ENCODE peak calls at places on chromosomes 16 and 17, in four cellular contexts. One of them, this sample, is unnamed.

GRCh38 chr17:21059761-21060160 is 16.9 kb upstream of the USP22 start:
- DNase-seq in GM23338: no peak
- DNase-seq in PC-3: peak
- DNase-seq in GM23248: no peak
- DNase-seq in this sample: no peak

GRCh38 chr16:20911361-20911760 is 10.8 kb downstream of the LYRM1 start:
- DNase-seq in GM23338: no peak
- DNase-seq in GM23248: peak
- DNase-seq in PC-3: peak
- DNase-seq in this sample: no peak

GRCh38 chr17:65108152-65108551 is 29.0 kb upstream of the RGS9 start:
- DNase-seq in GM23338: no peak
- DNase-seq in PC-3: no peak
- DNase-seq in GM23248: no peak
- DNase-seq in this sample: no peak

GRCh38 chr17:3582921-3583320 is 25.3 kb upstream of the TRPV3 start:
- DNase-seq in GM23338: no peak
- DNase-seq in GM23248: no peak
- DNase-seq in PC-3: no peak
- DNase-seq in this sample: no peak

GRCh38 chr17:27539794-27540193 is 83.5 kb downstream of the KSR1 start:
- DNase-seq in GM23248: no peak
- DNase-seq in GM23338: no peak
- DNase-seq in PC-3: no peak
- DNase-seq in this sample: no peak

GRCh38 chr16:1058216-1058615 is 14.3 kb upstream of the SSTR5 start:
- DNase-seq in GM23248: no peak
- DNase-seq in GM23338: no peak
- DNase-seq in PC-3: no peak
- DNase-seq in this sample: no peak

GRCh38 chr17:10844667-10845387 is 6.9 kb upstream of the PIRT start:
- DNase-seq in GM23338: peak
- DNase-seq in PC-3: peak
- DNase-seq in GM23248: peak
- DNase-seq in this sample: peak

GRCh38 chr17:75848523-75849303 is 4.5 kb upstream of the UNC13D start:
- DNase-seq in GM23248: peak
- DNase-seq in GM23338: peak
- DNase-seq in PC-3: peak
- DNase-seq in this sample: peak

GRCh38 chr17:82648761-82649474 is 674 bp upstream of the WDR45B start:
- DNase-seq in GM23248: no peak
- DNase-seq in PC-3: peak
- DNase-seq in GM23338: peak
- DNase-seq in this sample: peak

GRCh38 chr16:84503751-84504395 is 586 bp downstream of the MEAK7 start:
- DNase-seq in GM23338: no peak
- DNase-seq in GM23248: peak
- DNase-seq in PC-3: peak
- DNase-seq in this sample: peak

GRCh38 chr17:34579017-34579946 is at the start of gene TMEM132E:
- DNase-seq in GM23338: peak
- DNase-seq in PC-3: no peak
- DNase-seq in GM23248: peak
- DNase-seq in this sample: peak

DNA sequence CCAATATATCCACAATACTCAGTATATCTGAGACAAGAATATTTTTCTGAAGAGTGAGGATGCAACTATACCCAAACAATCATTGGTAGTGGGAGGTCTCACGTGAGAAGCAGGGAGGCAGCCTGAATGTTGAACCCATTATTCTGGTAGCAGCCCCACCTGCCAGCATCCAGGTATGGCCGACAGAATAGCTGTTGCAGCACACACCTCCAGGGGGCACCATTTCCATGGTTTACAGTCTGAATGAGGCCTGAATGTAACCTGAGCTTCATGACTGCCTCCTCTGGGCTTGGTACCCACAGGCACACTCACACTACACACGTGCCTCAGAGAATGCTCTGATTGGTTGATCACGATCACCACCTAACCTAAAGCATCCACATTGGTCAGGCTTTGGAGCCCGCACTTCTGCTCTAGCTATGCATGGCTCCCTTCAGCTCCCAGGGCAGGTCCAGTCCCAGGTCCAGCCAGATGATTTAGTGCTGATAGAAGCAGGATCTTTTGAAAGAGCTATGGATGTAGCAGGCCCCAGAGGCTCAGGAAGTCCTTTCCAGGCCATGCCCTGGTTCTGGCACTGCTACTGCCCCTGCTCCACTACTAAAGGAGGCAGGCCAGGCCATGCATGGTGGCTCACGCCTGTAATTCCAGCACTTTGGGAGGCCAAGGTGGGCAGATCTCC is 11.0 kb upstream of the CBFB start:
- DNase-seq in GM23248: peak
- DNase-seq in PC-3: peak
- DNase-seq in GM23338: peak
- DNase-seq in this sample: peak
- TF ChIP-seq EZH2phosphoT487 in GM23248: no peak
- TF ChIP-seq EZH2phosphoT487 in PC-3: no peak
- TF ChIP-seq EZH2phosphoT487 in GM23338: no peak
- TF ChIP-seq EZH2phosphoT487 in this sample: no peak

DNA sequence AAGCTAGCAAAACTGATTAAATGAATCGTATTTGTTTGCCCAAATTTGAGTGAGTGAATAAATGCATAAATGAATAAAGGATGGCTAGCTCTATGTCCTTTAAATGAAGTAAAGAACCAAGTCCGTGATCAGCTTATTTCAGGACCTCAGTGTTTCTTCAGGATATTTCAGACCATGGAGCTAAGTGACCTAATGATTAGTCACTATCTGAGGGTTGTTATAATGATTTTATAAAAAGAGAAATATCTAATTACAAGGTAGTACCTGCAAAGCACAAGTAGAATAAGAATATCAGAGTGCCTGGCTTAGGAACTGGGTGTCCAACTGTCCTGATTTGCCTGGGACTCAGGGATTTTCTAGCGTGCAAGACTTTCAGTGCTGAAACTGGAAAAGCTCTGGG is 12.5 kb downstream of the KCNJ2 start:
- DNase-seq in GM23248: peak
- DNase-seq in GM23338: no peak
- DNase-seq in PC-3: peak
- DNase-seq in this sample: no peak
- TF ChIP-seq EZH2phosphoT487 in GM23248: no peak
- TF ChIP-seq EZH2phosphoT487 in GM23338: no peak
- TF ChIP-seq EZH2phosphoT487 in PC-3: no peak
- TF ChIP-seq EZH2phosphoT487 in this sample: no peak

GRCh38 chr17:1710807-1711553 is 803 bp upstream of the TLCD2 start:
- DNase-seq in GM23248: peak
- DNase-seq in GM23338: peak
- DNase-seq in PC-3: peak
- DNase-seq in this sample: peak

GRCh38 chr17:1712271-1712670 is 2.1 kb upstream of the TLCD2 start:
- DNase-seq in GM23338: no peak
- DNase-seq in PC-3: no peak
- DNase-seq in GM23248: no peak
- DNase-seq in this sample: no peak

GRCh38 chr17:1709971-1710806 is at the start of gene TLCD2:
- DNase-seq in PC-3: peak
- DNase-seq in GM23248: peak
- DNase-seq in GM23338: peak
- DNase-seq in this sample: peak

GRCh38 chr17:1713160-1713877 is 3.1 kb upstream of the TLCD2 start:
- DNase-seq in GM23248: peak
- DNase-seq in PC-3: no peak
- DNase-seq in GM23338: no peak
- DNase-seq in this sample: no peak

DNA sequence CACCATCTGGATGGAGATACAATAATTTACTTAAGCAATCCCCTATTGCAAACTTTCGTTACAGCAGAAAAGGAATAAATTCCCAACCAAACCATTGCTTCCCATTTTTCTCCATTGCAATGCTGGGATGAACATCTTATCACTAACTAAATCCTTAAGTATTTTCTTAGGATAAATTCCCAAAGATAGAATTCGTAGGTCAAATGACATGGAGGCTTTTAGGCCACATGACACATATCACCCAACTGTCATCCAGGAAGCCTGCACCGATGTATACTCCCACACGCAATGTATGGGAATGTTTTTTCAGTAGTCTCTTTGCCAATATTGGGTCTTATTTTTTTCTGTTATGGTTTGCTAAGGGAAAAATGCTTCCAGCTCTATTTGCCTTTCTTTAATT is 1.6 kb upstream of the TLCD2 start:
- DNase-seq in GM23338: no peak
- DNase-seq in PC-3: no peak
- DNase-seq in GM23248: peak
- DNase-seq in this sample: no peak
- TF ChIP-seq EZH2phosphoT487 in GM23338: no peak
- TF ChIP-seq EZH2phosphoT487 in PC-3: no peak
- TF ChIP-seq EZH2phosphoT487 in GM23248: no peak
- TF ChIP-seq EZH2phosphoT487 in this sample: no peak

GRCh38 chr16:27107185-27107592 is 40.5 kb downstream of the C16orf82 start:
- DNase-seq in PC-3: peak
- DNase-seq in GM23248: no peak
- DNase-seq in GM23338: peak
- DNase-seq in this sample: no peak
- TF ChIP-seq EZH2phosphoT487 in PC-3: no peak
- TF ChIP-seq EZH2phosphoT487 in GM23248: no peak
- TF ChIP-seq EZH2phosphoT487 in GM23338: no peak
- TF ChIP-seq EZH2phosphoT487 in this sample: no peak

DNA sequence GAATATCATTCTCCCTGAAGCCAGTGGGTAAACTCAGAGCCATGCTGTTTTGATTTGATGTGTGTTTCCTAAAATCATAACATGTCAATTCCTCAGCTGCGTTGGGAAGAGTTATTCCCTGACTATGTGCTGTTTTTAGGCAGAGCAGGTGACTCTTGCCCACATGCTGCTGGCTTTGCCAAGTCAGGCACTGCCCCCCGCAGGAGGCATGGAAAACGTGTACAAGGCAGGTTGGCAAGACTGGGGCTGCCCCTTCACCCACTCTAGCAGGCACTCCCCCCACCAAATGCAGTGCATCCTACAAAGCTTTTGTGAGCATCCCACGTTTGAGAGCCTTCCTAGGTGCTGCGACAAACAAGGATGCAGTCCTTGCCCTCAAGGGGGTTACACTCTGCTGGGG is 38.3 kb upstream of the NAT9 start:
- DNase-seq in PC-3: peak
- DNase-seq in GM23338: no peak
- DNase-seq in GM23248: peak
- DNase-seq in this sample: no peak
- TF ChIP-seq EZH2phosphoT487 in PC-3: no peak
- TF ChIP-seq EZH2phosphoT487 in GM23338: no peak
- TF ChIP-seq EZH2phosphoT487 in GM23248: no peak
- TF ChIP-seq EZH2phosphoT487 in this sample: no peak

GRCh38 chr16:3618782-3619166 is 7.4 kb upstream of the SLX4 start:
- DNase-seq in PC-3: peak
- DNase-seq in GM23338: no peak
- DNase-seq in GM23248: peak
- DNase-seq in this sample: no peak
- TF ChIP-seq EZH2phosphoT487 in PC-3: no peak
- TF ChIP-seq EZH2phosphoT487 in GM23338: no peak
- TF ChIP-seq EZH2phosphoT487 in GM23248: no peak
- TF ChIP-seq EZH2phosphoT487 in this sample: no peak

GRCh38 chr17:79657036-79657435 is 46.2 kb upstream of the RBFOX3 start:
- DNase-seq in PC-3: no peak
- DNase-seq in GM23338: no peak
- DNase-seq in GM23248: no peak
- DNase-seq in this sample: no peak

GRCh38 chr17:79659376-79659775 is 48.5 kb upstream of the RBFOX3 start:
- DNase-seq in GM23248: no peak
- DNase-seq in PC-3: no peak
- DNase-seq in GM23338: no peak
- DNase-seq in this sample: no peak

GRCh38 chr17:79655672-79656290 is 44.9 kb upstream of the RBFOX3 start:
- DNase-seq in PC-3: no peak
- DNase-seq in GM23248: no peak
- DNase-seq in GM23338: no peak
- DNase-seq in this sample: no peak

GRCh38 chr17:79658811-79659207 is 48.0 kb upstream of the RBFOX3 start:
- DNase-seq in GM23338: peak
- DNase-seq in PC-3: peak
- DNase-seq in GM23248: peak
- DNase-seq in this sample: peak

DNA sequence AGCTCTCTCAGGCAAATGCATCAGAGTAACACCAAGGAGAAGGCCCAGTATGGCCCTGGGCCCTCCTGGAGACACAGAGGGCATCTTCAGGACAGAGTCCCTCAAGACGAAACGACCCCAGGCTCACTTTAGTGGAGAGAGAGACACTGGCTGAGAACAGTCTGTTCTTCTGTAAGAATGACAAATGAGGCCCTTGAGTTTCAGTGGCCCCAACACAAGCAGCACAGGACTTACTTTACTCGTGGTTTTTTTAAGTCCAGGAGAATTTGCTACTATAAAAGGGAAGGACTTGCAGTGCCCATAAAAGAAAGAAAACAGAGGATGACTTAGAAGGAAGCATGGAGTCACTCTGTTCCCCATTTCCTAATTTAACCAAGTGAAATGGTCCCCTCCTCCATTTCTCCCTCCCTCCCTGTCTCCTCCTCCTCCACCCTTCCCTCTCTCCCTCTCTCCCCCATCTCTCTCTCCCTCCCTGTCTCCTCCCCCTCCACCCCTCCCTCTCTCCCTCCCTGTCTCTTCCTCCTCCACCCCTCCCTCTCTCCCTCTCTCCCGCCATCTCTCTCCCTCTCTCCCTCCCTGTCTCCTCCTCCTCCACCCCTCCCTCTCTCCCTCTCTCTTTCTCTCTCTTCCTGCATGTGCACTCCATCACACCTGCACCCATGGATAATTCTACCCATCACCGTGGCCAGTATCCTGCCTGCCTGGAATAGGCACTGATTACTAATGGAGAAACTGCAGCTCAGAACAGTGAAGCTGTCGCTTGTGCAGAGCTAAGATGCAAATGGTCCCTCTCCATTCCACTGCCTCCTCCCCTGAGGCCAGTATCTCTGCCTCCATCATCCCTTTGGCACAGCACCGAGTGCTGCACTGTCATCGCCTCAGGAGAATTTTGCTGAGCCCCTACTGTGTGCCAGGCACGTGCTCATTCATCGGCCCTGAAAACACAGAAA is 47.3 kb upstream of the RBFOX3 start:
- DNase-seq in GM23248: no peak
- DNase-seq in PC-3: no peak
- DNase-seq in GM23338: no peak
- DNase-seq in this sample: no peak
- TF ChIP-seq EZH2phosphoT487 in GM23248: no peak
- TF ChIP-seq EZH2phosphoT487 in PC-3: no peak
- TF ChIP-seq EZH2phosphoT487 in GM23338: no peak
- TF ChIP-seq EZH2phosphoT487 in this sample: no peak

DNA sequence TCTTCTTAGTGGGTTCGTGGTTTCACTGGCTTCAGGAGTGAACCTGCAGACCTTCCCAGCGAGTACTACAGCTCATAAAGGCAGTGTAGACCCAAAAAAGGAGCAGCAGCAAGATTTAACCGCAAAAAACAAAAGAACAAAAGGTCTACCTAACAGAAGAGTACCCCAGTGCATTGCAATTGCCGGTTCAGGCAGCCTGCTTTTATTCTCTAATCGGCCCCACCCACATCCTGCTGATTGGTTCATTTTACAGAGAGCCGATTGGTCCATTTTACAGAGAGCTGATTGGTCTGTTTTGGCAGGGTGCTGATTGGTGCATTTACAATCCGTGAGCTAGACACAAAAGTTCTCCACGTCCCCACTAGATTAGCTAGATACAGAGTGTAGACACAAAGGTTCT is 2.0 kb upstream of the ARRB2 start:
- DNase-seq in GM23338: peak
- DNase-seq in PC-3: peak
- DNase-seq in GM23248: no peak
- DNase-seq in this sample: peak
- TF ChIP-seq EZH2phosphoT487 in GM23338: no peak
- TF ChIP-seq EZH2phosphoT487 in PC-3: no peak
- TF ChIP-seq EZH2phosphoT487 in GM23248: no peak
- TF ChIP-seq EZH2phosphoT487 in this sample: no peak

GRCh38 chr17:57236686-57237299 is 19.5 kb upstream of the MSI2 start:
- DNase-seq in GM23338: no peak
- DNase-seq in PC-3: no peak
- DNase-seq in GM23248: no peak
- DNase-seq in this sample: no peak
- TF ChIP-seq EZH2phosphoT487 in GM23338: no peak
- TF ChIP-seq EZH2phosphoT487 in PC-3: no peak
- TF ChIP-seq EZH2phosphoT487 in GM23248: no peak
- TF ChIP-seq EZH2phosphoT487 in this sample: no peak

This sample was measured in neural progenitor cell.